ENCODE peak calls at places on chromosomes 11 and 22, in five cellular contexts. One of them, this sample, is unnamed.

GRCh38 chr11:8168485-8169257 is at the start of gene RIC3:
- DNase-seq in BJ: no peak
- DNase-seq in fibroblast of villous mesenchyme: no peak
- DNase-seq in effector memory CD4-positive, alpha-beta T cell: peak; percentile 6
- DNase-seq in AG10803: no peak
- DNase-seq in this sample: peak; percentile 62

GRCh38 chr11:108549319-108549885 is 44.2 kb downstream of the EXPH5 start:
- DNase-seq in AG10803: no peak
- DNase-seq in BJ: no peak
- DNase-seq in fibroblast of villous mesenchyme: no peak
- DNase-seq in effector memory CD4-positive, alpha-beta T cell: no peak
- DNase-seq in this sample: no peak

GRCh38 chr11:73141031-73141308 is 1.1 kb downstream of the FCHSD2 start:
- DNase-seq in fibroblast of villous mesenchyme: no peak
- DNase-seq in effector memory CD4-positive, alpha-beta T cell: no peak
- DNase-seq in AG10803: no peak
- DNase-seq in BJ: no peak
- DNase-seq in this sample: peak; percentile 60

GRCh38 chr11:70046089-70046488 is 32.0 kb upstream of the ANO1 start:
- DNase-seq in AG10803: no peak
- DNase-seq in fibroblast of villous mesenchyme: no peak
- DNase-seq in effector memory CD4-positive, alpha-beta T cell: no peak
- DNase-seq in BJ: no peak
- DNase-seq in this sample: no peak

GRCh38 chr11:7892751-7893356 is 38.2 kb downstream of the OR10A6 start:
- DNase-seq in effector memory CD4-positive, alpha-beta T cell: no peak
- DNase-seq in fibroblast of villous mesenchyme: peak; percentile 73
- DNase-seq in BJ: no peak
- DNase-seq in AG10803: peak; percentile 70
- DNase-seq in this sample: no peak

GRCh38 chr11:134361241-134361640 is 29.5 kb downstream of the GLB1L2 start:
- DNase-seq in effector memory CD4-positive, alpha-beta T cell: no peak
- DNase-seq in AG10803: no peak
- DNase-seq in fibroblast of villous mesenchyme: no peak
- DNase-seq in BJ: no peak
- DNase-seq in this sample: no peak

GRCh38 chr11:108009497-108010360 is 1.0 kb downstream of the CUL5 start:
- DNase-seq in AG10803: peak; percentile 15
- DNase-seq in BJ: no peak
- DNase-seq in fibroblast of villous mesenchyme: peak; percentile 25
- DNase-seq in effector memory CD4-positive, alpha-beta T cell: no peak
- DNase-seq in this sample: no peak

GRCh38 chr11:102552447-102553200 is 22.1 kb upstream of the MMP7 start:
- DNase-seq in AG10803: peak; percentile 6
- DNase-seq in effector memory CD4-positive, alpha-beta T cell: no peak
- DNase-seq in BJ: peak; percentile 11
- DNase-seq in fibroblast of villous mesenchyme: no peak
- DNase-seq in this sample: no peak

GRCh38 chr11:86537541-86538222 is 134.7 kb downstream of the ME3 start:
- DNase-seq in BJ: no peak
- DNase-seq in AG10803: no peak
- DNase-seq in effector memory CD4-positive, alpha-beta T cell: no peak
- DNase-seq in fibroblast of villous mesenchyme: peak; percentile 41
- DNase-seq in this sample: no peak

GRCh38 chr11:101583180-101584128 is at the start of gene TRPC6:
- DNase-seq in BJ: no peak
- DNase-seq in AG10803: no peak
- DNase-seq in effector memory CD4-positive, alpha-beta T cell: no peak
- DNase-seq in fibroblast of villous mesenchyme: peak; percentile 66
- DNase-seq in this sample: no peak

GRCh38 chr11:13674799-13675509 is 6.5 kb downstream of the FAR1 start:
- DNase-seq in BJ: no peak
- DNase-seq in effector memory CD4-positive, alpha-beta T cell: no peak
- DNase-seq in AG10803: peak; percentile 43
- DNase-seq in fibroblast of villous mesenchyme: peak; percentile 47
- DNase-seq in this sample: no peak

GRCh38 chr11:124676386-124676785 is 2.7 kb downstream of the SPA17 start:
- DNase-seq in AG10803: peak; percentile 55
- DNase-seq in BJ: no peak
- DNase-seq in fibroblast of villous mesenchyme: peak; percentile 79
- DNase-seq in effector memory CD4-positive, alpha-beta T cell: no peak
- DNase-seq in this sample: no peak

GRCh38 chr11:130403301-130403804 is 25.1 kb downstream of the ADAMTS8 start:
- DNase-seq in fibroblast of villous mesenchyme: peak; percentile 82
- DNase-seq in effector memory CD4-positive, alpha-beta T cell: no peak
- DNase-seq in BJ: peak; percentile 61
- DNase-seq in AG10803: peak; percentile 90
- DNase-seq in this sample: no peak

GRCh38 chr11:72038491-72038890 is 39.8 kb downstream of the IL18BP start:
- DNase-seq in effector memory CD4-positive, alpha-beta T cell: no peak
- DNase-seq in BJ: peak; percentile 48
- DNase-seq in fibroblast of villous mesenchyme: peak; percentile 84
- DNase-seq in AG10803: peak; percentile 78
- DNase-seq in this sample: no peak

GRCh38 chr11:69770525-69770924 is 4.6 kb downstream of the FGF4 start:
- DNase-seq in AG10803: no peak
- DNase-seq in fibroblast of villous mesenchyme: no peak
- DNase-seq in effector memory CD4-positive, alpha-beta T cell: no peak
- DNase-seq in BJ: no peak
- DNase-seq in this sample: no peak

GRCh38 chr11:128179512-128179911 is 407.8 kb downstream of the ETS1 start:
- DNase-seq in AG10803: no peak
- DNase-seq in effector memory CD4-positive, alpha-beta T cell: no peak
- DNase-seq in BJ: no peak
- DNase-seq in fibroblast of villous mesenchyme: no peak
- DNase-seq in this sample: no peak

GRCh38 chr22:31144223-31144622 is 3.9 kb upstream of the PLA2G3 start:
- DNase-seq in AG10803: peak; percentile 36
- DNase-seq in fibroblast of villous mesenchyme: peak; percentile 37
- DNase-seq in effector memory CD4-positive, alpha-beta T cell: no peak
- DNase-seq in BJ: no peak
- DNase-seq in this sample: no peak

GRCh38 chr11:32571039-32571438 is 12.6 kb upstream of the EIF3M start:
- DNase-seq in AG10803: no peak
- DNase-seq in fibroblast of villous mesenchyme: no peak
- DNase-seq in BJ: no peak
- DNase-seq in effector memory CD4-positive, alpha-beta T cell: no peak
- DNase-seq in this sample: no peak

DNA sequence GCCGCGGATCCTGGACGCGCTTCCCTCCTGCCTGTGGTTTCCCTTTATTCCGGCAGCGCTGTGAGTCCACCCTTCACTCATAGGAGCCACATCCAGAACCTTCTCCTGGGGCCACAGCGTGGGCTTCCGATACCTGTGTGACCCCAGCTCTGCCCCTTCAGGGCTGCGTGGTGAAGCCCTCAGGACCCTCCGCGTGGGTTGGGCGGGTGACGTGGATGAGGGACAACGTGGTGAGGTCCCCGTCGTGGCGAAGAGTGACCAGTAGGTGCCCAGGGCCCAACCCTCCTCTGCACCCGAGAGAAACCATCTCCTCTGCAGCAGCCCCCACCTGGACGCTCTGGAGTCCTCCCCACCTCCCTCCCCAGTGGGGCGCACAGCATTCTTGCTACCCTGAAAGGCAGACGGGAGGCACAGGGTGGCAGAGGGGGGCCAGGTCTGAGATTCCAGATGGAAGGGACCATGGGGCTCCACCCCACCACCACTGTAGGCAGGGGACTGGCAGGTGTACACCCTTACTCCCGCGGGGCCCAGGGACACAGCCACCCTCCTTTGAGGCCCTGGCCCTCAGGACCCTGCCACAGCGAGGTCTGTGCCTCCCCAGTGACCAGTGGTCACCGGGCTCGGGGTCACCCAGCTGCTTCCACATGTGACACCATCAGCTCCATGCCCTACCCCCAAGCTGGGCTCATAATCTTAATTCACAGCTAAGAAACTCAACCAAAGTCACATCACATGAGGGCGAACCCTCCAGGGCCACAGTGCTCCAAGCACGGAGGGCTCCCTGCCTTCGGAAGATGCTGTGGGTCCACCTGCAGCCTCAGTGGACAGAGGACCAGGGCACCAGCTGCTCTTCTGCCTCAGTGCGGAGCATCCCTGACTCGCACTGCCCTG is 3.4 kb upstream of the ZBED4 start:
- DNase-seq in effector memory CD4-positive, alpha-beta T cell: no peak
- DNase-seq in AG10803: no peak
- DNase-seq in fibroblast of villous mesenchyme: no peak
- DNase-seq in BJ: no peak
- DNase-seq in this sample: no peak
- H3K4me3 ChIP-seq in effector memory CD4-positive, alpha-beta T cell: peak overlapping the region; percentile 66
- H3K4me3 ChIP-seq in AG10803: no peak overlapping the region
- H3K4me3 ChIP-seq in fibroblast of villous mesenchyme: no peak overlapping the region
- H3K4me3 ChIP-seq in BJ: no peak overlapping the region
- H3K4me3 ChIP-seq in this sample: no peak overlapping the region

GRCh38 chr22:46044718-46045458 is 67.9 kb upstream of the WNT7B start:
- DNase-seq in AG10803: no peak
- DNase-seq in BJ: no peak
- DNase-seq in fibroblast of villous mesenchyme: peak; percentile 33
- DNase-seq in effector memory CD4-positive, alpha-beta T cell: no peak
- DNase-seq in this sample: no peak

GRCh38 chr22:46047841-46048595 is 71.1 kb upstream of the WNT7B start:
- DNase-seq in AG10803: peak; percentile 66
- DNase-seq in BJ: no peak
- DNase-seq in fibroblast of villous mesenchyme: no peak
- DNase-seq in effector memory CD4-positive, alpha-beta T cell: no peak
- DNase-seq in this sample: no peak

GRCh38 chr22:46046299-46046685 is 69.3 kb upstream of the WNT7B start:
- DNase-seq in fibroblast of villous mesenchyme: no peak
- DNase-seq in BJ: no peak
- DNase-seq in AG10803: no peak
- DNase-seq in effector memory CD4-positive, alpha-beta T cell: no peak
- DNase-seq in this sample: no peak

GRCh38 chr22:46045459-46046298 is 68.7 kb upstream of the WNT7B start:
- DNase-seq in fibroblast of villous mesenchyme: no peak
- DNase-seq in AG10803: no peak
- DNase-seq in BJ: no peak
- DNase-seq in effector memory CD4-positive, alpha-beta T cell: no peak
- DNase-seq in this sample: no peak

DNA sequence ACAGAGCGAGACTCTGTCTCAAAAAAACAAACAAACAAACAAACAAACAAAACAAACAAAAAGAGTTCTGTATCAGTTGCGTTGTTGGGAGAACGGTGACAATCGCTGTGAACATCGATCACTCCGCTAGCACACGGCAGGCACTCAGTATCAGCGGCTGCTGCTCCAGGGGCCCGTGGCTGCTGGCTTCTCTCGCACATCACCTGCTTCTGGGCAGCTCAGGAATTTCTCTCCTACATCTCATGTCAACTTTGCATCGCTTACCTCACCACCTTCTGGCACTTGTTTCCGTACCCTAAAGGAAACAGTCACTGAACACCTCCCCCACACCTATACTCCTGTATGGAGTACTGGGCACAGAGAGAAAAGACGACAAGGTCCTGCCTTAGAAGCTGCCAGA is 70.3 kb upstream of the WNT7B start:
- DNase-seq in fibroblast of villous mesenchyme: no peak
- DNase-seq in BJ: no peak
- DNase-seq in AG10803: no peak
- DNase-seq in effector memory CD4-positive, alpha-beta T cell: no peak
- DNase-seq in this sample: no peak
- H3K4me3 ChIP-seq in fibroblast of villous mesenchyme: no peak overlapping the region
- H3K4me3 ChIP-seq in BJ: no peak overlapping the region
- H3K4me3 ChIP-seq in AG10803: no peak overlapping the region
- H3K4me3 ChIP-seq in effector memory CD4-positive, alpha-beta T cell: no peak overlapping the region
- H3K4me3 ChIP-seq in this sample: no peak overlapping the region

GRCh38 chr11:61254403-61255025 is 13.5 kb downstream of the PGA5 start:
- DNase-seq in BJ: no peak
- DNase-seq in AG10803: peak; percentile 58
- DNase-seq in effector memory CD4-positive, alpha-beta T cell: peak; percentile 2
- DNase-seq in fibroblast of villous mesenchyme: peak; percentile 56
- DNase-seq in this sample: peak; percentile 33

GRCh38 chr11:61258546-61258945 is 17.6 kb downstream of the PGA5 start:
- DNase-seq in AG10803: no peak
- DNase-seq in effector memory CD4-positive, alpha-beta T cell: no peak
- DNase-seq in BJ: no peak
- DNase-seq in fibroblast of villous mesenchyme: no peak
- DNase-seq in this sample: no peak

GRCh38 chr11:61264371-61264770 is 23.4 kb downstream of the PGA5 start:
- DNase-seq in BJ: no peak
- DNase-seq in effector memory CD4-positive, alpha-beta T cell: no peak
- DNase-seq in AG10803: no peak
- DNase-seq in fibroblast of villous mesenchyme: no peak
- DNase-seq in this sample: no peak

GRCh38 chr11:61256710-61257482 is 15.9 kb downstream of the PGA5 start:
- DNase-seq in AG10803: no peak
- DNase-seq in effector memory CD4-positive, alpha-beta T cell: no peak
- DNase-seq in BJ: no peak
- DNase-seq in fibroblast of villous mesenchyme: no peak
- DNase-seq in this sample: no peak

GRCh38 chr11:61259363-61259762 is 18.4 kb downstream of the PGA5 start:
- DNase-seq in fibroblast of villous mesenchyme: no peak
- DNase-seq in AG10803: no peak
- DNase-seq in BJ: no peak
- DNase-seq in effector memory CD4-positive, alpha-beta T cell: no peak
- DNase-seq in this sample: no peak
- H3K4me3 ChIP-seq in fibroblast of villous mesenchyme: no peak overlapping the region
- H3K4me3 ChIP-seq in AG10803: no peak overlapping the region
- H3K4me3 ChIP-seq in BJ: no peak overlapping the region
- H3K4me3 ChIP-seq in effector memory CD4-positive, alpha-beta T cell: no peak overlapping the region
- H3K4me3 ChIP-seq in this sample: no peak overlapping the region

DNA sequence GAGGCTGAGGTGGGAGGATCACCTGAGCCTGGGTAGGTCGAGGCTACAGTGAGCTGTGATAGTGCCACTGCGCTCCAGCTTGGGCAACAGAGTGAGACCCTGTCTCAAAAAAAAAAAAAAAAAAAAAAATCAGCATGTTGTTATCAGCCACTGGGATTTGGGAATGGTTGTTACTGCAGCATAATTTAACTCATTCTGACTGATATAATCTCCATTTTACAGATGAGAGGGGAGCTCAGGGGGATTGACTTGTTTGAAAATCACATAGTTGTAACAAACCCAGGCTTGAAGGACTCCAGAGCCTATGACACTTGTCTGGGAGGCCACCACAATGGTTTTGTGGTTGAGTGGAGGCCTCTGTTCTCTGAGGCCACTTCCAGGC is 3.0 kb upstream of the SEPTIN3 start:
- DNase-seq in effector memory CD4-positive, alpha-beta T cell: no peak
- DNase-seq in fibroblast of villous mesenchyme: no peak
- DNase-seq in BJ: no peak
- DNase-seq in AG10803: no peak
- DNase-seq in this sample: no peak
- H3K4me3 ChIP-seq in effector memory CD4-positive, alpha-beta T cell: no peak overlapping the region
- H3K4me3 ChIP-seq in fibroblast of villous mesenchyme: no peak overlapping the region
- H3K4me3 ChIP-seq in BJ: no peak overlapping the region
- H3K4me3 ChIP-seq in AG10803: no peak overlapping the region
- H3K4me3 ChIP-seq in this sample: no peak overlapping the region